ENCODE peak calls at places on chromosomes 7 and 10, in nine cellular contexts. R is hepatocyte; V is SJSA1; Y is heart right ventricle; X is upper lobe of right lung; O is GM23248; S is adrenal gland; L is lower lobe of right lung; I is CD8-positive, alpha-beta memory T cell. Z is an unnamed sample. For H3K4me1, the result is how much of the 10 kb centered on the place peaks cover.

GRCh38 chr7:114415054-114415997 is 711 bp downstream of the FOXP2 start:
- DNase-seq in R (no peak), V (no peak), Y (no peak), X (no peak), O (peak), S (no peak), L (no peak), I (no peak), Z (peak)

GRCh38 chr10:132293416-132294195 is 14.1 kb downstream of the STK32C start:
- DNase-seq in R (no peak), V (no peak), Y (no peak), X (peak), O (no peak), S (no peak), L (peak), I (no peak), Z (no peak)

GRCh38 chr7:1288390-1288995 is 55.8 kb downstream of the UNCX start:
- DNase-seq in R (no peak), V (no peak), Y (no peak), X (no peak), O (no peak), S (no peak), L (peak), I (no peak), Z (no peak)

GRCh38 chr10:11869211-11869610 is 46.1 kb downstream of the PROSER2 start:
- DNase-seq in R (peak), V (no peak), Y (no peak), X (no peak), O (no peak), S (no peak), L (no peak), I (no peak), Z (no peak)

GRCh38 chr10:86139066-86139657 is 227.4 kb downstream of the GRID1 start:
- DNase-seq in R (peak), V (no peak), Y (no peak), X (no peak), O (peak), S (no peak), L (no peak), I (no peak), Z (peak)

GRCh38 chr7:55570939-55571338 is 1.4 kb downstream of the VOPP1 start:
- DNase-seq in R (no peak), V (no peak), Y (no peak), X (no peak), O (peak), S (no peak), L (no peak), I (no peak), Z (no peak)

GRCh38 chr7:99008181-99008631 is 129.9 kb downstream of the TRRAP start:
- DNase-seq in R (no peak), V (no peak), Y (no peak), X (no peak), O (no peak), S (no peak), L (no peak), I (no peak), Z (no peak)

GRCh38 chr7:40680657-40681056 is 545.9 kb downstream of the SUGCT start:
- DNase-seq in R (peak), V (no peak), Y (no peak), X (no peak), O (peak), S (no peak), L (no peak), I (no peak), Z (no peak)

GRCh38 chr7:143485091-143485490 is 7.4 kb downstream of the TAS2R41 start:
- DNase-seq in R (no peak), V (no peak), Y (no peak), X (no peak), O (no peak), S (no peak), L (no peak), I (no peak), Z (no peak)

GRCh38 chr10:2144584-2144983 is 407.3 kb upstream of the ADARB2 start:
- DNase-seq in R (no peak), V (no peak), Y (no peak), X (no peak), O (no peak), S (no peak), L (no peak), I (no peak), Z (no peak)

GRCh38 chr7:34087892-34088891 is 182.9 kb downstream of the BMPER start:
- DNase-seq in R (peak), V (peak), Y (no peak), X (no peak), O (peak), S (peak), L (no peak), I (no peak), Z (peak)

GRCh38 chr7:31134246-31135188 is 82.4 kb downstream of the ADCYAP1R1 start:
- DNase-seq in R (peak), V (peak), Y (peak), X (peak), O (peak), S (peak), L (peak), I (peak), Z (peak)

GRCh38 chr7:1255083-1255816 is 22.6 kb downstream of the UNCX start:
- DNase-seq in R (no peak), V (no peak), Y (no peak), X (no peak), O (no peak), S (no peak), L (peak), I (no peak), Z (no peak)

GRCh38 chr7:154204046-154204445 is 151.8 kb downstream of the DPP6 start:
- DNase-seq in R (no peak), V (no peak), Y (no peak), X (no peak), O (no peak), S (no peak), L (no peak), I (no peak), Z (no peak)

GRCh38 chr7:154198481-154198880 is 146.3 kb downstream of the DPP6 start:
- DNase-seq in R (no peak), V (no peak), Y (no peak), X (no peak), O (no peak), S (no peak), L (no peak), I (no peak), Z (no peak)

GRCh38 chr7:154202002-154202401 is 149.8 kb downstream of the DPP6 start:
- DNase-seq in R (no peak), V (no peak), Y (no peak), X (no peak), O (no peak), S (no peak), L (no peak), I (no peak), Z (no peak)
- H3K27ac ChIP-seq in R (no peak), V (no peak), Y (no peak), X (no peak), O (no peak), S (no peak), L (no peak), I (no peak), Z (no peak)

DNA sequence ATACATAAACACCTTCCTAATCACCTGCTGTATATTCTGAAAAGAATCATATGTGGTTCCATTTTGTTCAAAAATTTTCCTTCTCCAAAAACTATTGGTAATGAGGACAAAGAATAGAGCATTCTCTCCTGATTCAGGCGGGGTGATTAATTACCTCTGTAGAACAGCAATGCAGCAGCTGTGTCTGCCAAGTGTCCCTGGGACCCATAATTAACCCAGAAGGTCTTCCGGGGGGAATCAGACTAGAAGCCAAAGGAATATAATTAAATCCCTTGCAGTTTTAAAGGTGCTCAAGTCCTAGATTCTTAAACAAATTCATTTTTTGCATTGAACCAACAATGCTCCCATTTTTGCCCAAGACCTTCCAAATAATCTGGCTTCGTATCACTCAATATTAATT is 60.3 kb upstream of the ABLIM1 start:
- DNase-seq in R (no peak), V (no peak), Y (no peak), X (no peak), O (no peak), S (no peak), L (no peak), I (no peak), Z (peak)
- H3K4me1 ChIP-seq in R (under half), V (under half), Y (half or more), X (under half), O (under half), S (under half), L (under half), I (under half), Z (under half)

GRCh38 chr10:80199828-80200227 is 5.5 kb downstream of the ANXA11 start:
- DNase-seq in R (peak), V (no peak), Y (peak), X (no peak), O (peak), S (peak), L (no peak), I (no peak), Z (no peak)
- H3K27ac ChIP-seq in R (peak), V (no peak), Y (peak), X (peak), O (peak), S (peak), L (peak), I (no peak), Z (no peak)

GRCh38 chr7:47765373-47765979 is 182.8 kb downstream of the PKD1L1 start:
- DNase-seq in R (no peak), V (no peak), Y (no peak), X (no peak), O (no peak), S (no peak), L (no peak), I (no peak), Z (no peak)

GRCh38 chr7:47764746-47765145 is 182.8 kb upstream of the TNS3 start:
- DNase-seq in R (no peak), V (no peak), Y (no peak), X (no peak), O (no peak), S (no peak), L (no peak), I (no peak), Z (no peak)

GRCh38 chr7:47763063-47763974 is 181.4 kb upstream of the TNS3 start:
- DNase-seq in R (peak), V (peak), Y (no peak), X (no peak), O (peak), S (no peak), L (no peak), I (no peak), Z (peak)

GRCh38 chr7:47762746-47763062 is 180.8 kb upstream of the TNS3 start:
- DNase-seq in R (no peak), V (no peak), Y (no peak), X (no peak), O (no peak), S (no peak), L (no peak), I (no peak), Z (no peak)

GRCh38 chr7:47766151-47766550 is 182.1 kb downstream of the PKD1L1 start:
- DNase-seq in R (no peak), V (no peak), Y (no peak), X (no peak), O (no peak), S (no peak), L (no peak), I (no peak), Z (no peak)
- H3K4me1 ChIP-seq in R (under half), V (under half), Y (under half), X (under half), O (under half), S (under half), L (under half), I (under half), Z (under half)

GRCh38 chr10:73156054-73156453 is 11.8 kb downstream of the ECD start:
- DNase-seq in R (no peak), V (no peak), Y (no peak), X (no peak), O (no peak), S (no peak), L (no peak), I (no peak), Z (no peak)
- H3K27ac ChIP-seq in R (no peak), V (no peak), Y (no peak), X (no peak), O (no peak), S (no peak), L (no peak), I (no peak), Z (no peak)

GRCh38 chr7:69844264-69844868 is 246.1 kb downstream of the AUTS2 start:
- DNase-seq in R (no peak), V (no peak), Y (no peak), X (no peak), O (no peak), S (no peak), L (no peak), I (no peak), Z (no peak)
- H3K4me1 ChIP-seq in R (under half), V (under half), Y (under half), X (under half), O (under half), S (under half), L (under half), I (under half), Z (under half)

GRCh38 chr7:108794466-108794865 is 224.8 kb downstream of the DNAJB9 start:
- DNase-seq in R (no peak), V (no peak), Y (no peak), X (no peak), O (no peak), S (no peak), L (no peak), I (no peak), Z (no peak)
- H3K27ac ChIP-seq in R (no peak), V (no peak), Y (no peak), X (no peak), O (no peak), S (no peak), L (no peak), I (no peak), Z (no peak)

GRCh38 chr10:71255540-71255816 is 43.1 kb downstream of the UNC5B start:
- DNase-seq in R (no peak), V (no peak), Y (no peak), X (no peak), O (no peak), S (no peak), L (no peak), I (no peak), Z (no peak)
- H3K4me1 ChIP-seq in R (under half), V (under half), Y (half or more), X (under half), O (under half), S (under half), L (under half), I (under half), Z (under half)

Z was measured in SJCRH30.